ENCODE peak calls at places on chromosomes 11 and 22, in eight cellular contexts. One of them, this sample, is unnamed.

GRCh38 chr22:21759631-21760030 is 24.0 kb upstream of the YPEL1 start:
- DNase-seq in GM12892: no peak
- DNase-seq in CD4-positive, alpha-beta memory T cell: no peak
- DNase-seq in amniotic stem cell: no peak
- DNase-seq in activated T-helper 1 cell treated with anti-CD3 and anti-CD28 coated beads, Interleukin-2, amount 50 U/mL, for 16 hours: no peak
- DNase-seq in psoas muscle: no peak
- DNase-seq in non-pigmented ciliary epithelial cell: no peak
- DNase-seq in stimulated activated CD4-positive, alpha-beta T cell treated with anti-CD3 and anti-CD28 coated beads, TNF-alpha, amount 100 ng/mL, for 4 hours: no peak
- DNase-seq in this sample: no peak

GRCh38 chr11:27477831-27478230 is 5.2 kb upstream of the LGR4 start:
- DNase-seq in activated T-helper 1 cell treated with anti-CD3 and anti-CD28 coated beads, Interleukin-2, amount 50 U/mL, for 16 hours: no peak
- DNase-seq in GM12892: no peak
- DNase-seq in psoas muscle: no peak
- DNase-seq in stimulated activated CD4-positive, alpha-beta T cell treated with anti-CD3 and anti-CD28 coated beads, TNF-alpha, amount 100 ng/mL, for 4 hours: no peak
- DNase-seq in non-pigmented ciliary epithelial cell: no peak
- DNase-seq in CD4-positive, alpha-beta memory T cell: no peak
- DNase-seq in amniotic stem cell: no peak
- DNase-seq in this sample: no peak

GRCh38 chr11:72591785-72592490 is 82.3 kb downstream of the PDE2A start:
- DNase-seq in CD4-positive, alpha-beta memory T cell: peak; percentile 43
- DNase-seq in stimulated activated CD4-positive, alpha-beta T cell treated with anti-CD3 and anti-CD28 coated beads, TNF-alpha, amount 100 ng/mL, for 4 hours: peak; percentile 5
- DNase-seq in GM12892: no peak
- DNase-seq in psoas muscle: no peak
- DNase-seq in non-pigmented ciliary epithelial cell: no peak
- DNase-seq in activated T-helper 1 cell treated with anti-CD3 and anti-CD28 coated beads, Interleukin-2, amount 50 U/mL, for 16 hours: no peak
- DNase-seq in amniotic stem cell: no peak
- DNase-seq in this sample: no peak

GRCh38 chr11:76253416-76253815 is 47.1 kb upstream of the WNT11 start:
- DNase-seq in CD4-positive, alpha-beta memory T cell: no peak
- DNase-seq in non-pigmented ciliary epithelial cell: no peak
- DNase-seq in activated T-helper 1 cell treated with anti-CD3 and anti-CD28 coated beads, Interleukin-2, amount 50 U/mL, for 16 hours: no peak
- DNase-seq in amniotic stem cell: no peak
- DNase-seq in psoas muscle: no peak
- DNase-seq in stimulated activated CD4-positive, alpha-beta T cell treated with anti-CD3 and anti-CD28 coated beads, TNF-alpha, amount 100 ng/mL, for 4 hours: no peak
- DNase-seq in GM12892: no peak
- DNase-seq in this sample: no peak

GRCh38 chr11:12675951-12676711 is 1.9 kb downstream of the TEAD1 start:
- DNase-seq in stimulated activated CD4-positive, alpha-beta T cell treated with anti-CD3 and anti-CD28 coated beads, TNF-alpha, amount 100 ng/mL, for 4 hours: no peak
- DNase-seq in GM12892: no peak
- DNase-seq in amniotic stem cell: no peak
- DNase-seq in CD4-positive, alpha-beta memory T cell: no peak
- DNase-seq in non-pigmented ciliary epithelial cell: no peak
- DNase-seq in psoas muscle: no peak
- DNase-seq in activated T-helper 1 cell treated with anti-CD3 and anti-CD28 coated beads, Interleukin-2, amount 50 U/mL, for 16 hours: no peak
- DNase-seq in this sample: no peak

GRCh38 chr11:100578966-100579365 is 108.1 kb upstream of the ARHGAP42 start:
- DNase-seq in GM12892: no peak
- DNase-seq in activated T-helper 1 cell treated with anti-CD3 and anti-CD28 coated beads, Interleukin-2, amount 50 U/mL, for 16 hours: no peak
- DNase-seq in non-pigmented ciliary epithelial cell: no peak
- DNase-seq in CD4-positive, alpha-beta memory T cell: no peak
- DNase-seq in amniotic stem cell: no peak
- DNase-seq in psoas muscle: no peak
- DNase-seq in stimulated activated CD4-positive, alpha-beta T cell treated with anti-CD3 and anti-CD28 coated beads, TNF-alpha, amount 100 ng/mL, for 4 hours: no peak
- DNase-seq in this sample: no peak

GRCh38 chr22:17980013-17980510 is 44.3 kb downstream of the MICAL3 start:
- DNase-seq in activated T-helper 1 cell treated with anti-CD3 and anti-CD28 coated beads, Interleukin-2, amount 50 U/mL, for 16 hours: no peak
- DNase-seq in amniotic stem cell: no peak
- DNase-seq in stimulated activated CD4-positive, alpha-beta T cell treated with anti-CD3 and anti-CD28 coated beads, TNF-alpha, amount 100 ng/mL, for 4 hours: no peak
- DNase-seq in CD4-positive, alpha-beta memory T cell: no peak
- DNase-seq in psoas muscle: no peak
- DNase-seq in GM12892: no peak
- DNase-seq in non-pigmented ciliary epithelial cell: no peak
- DNase-seq in this sample: no peak

GRCh38 chr11:86035164-86035563 is 33.7 kb downstream of the PICALM start:
- DNase-seq in CD4-positive, alpha-beta memory T cell: no peak
- DNase-seq in amniotic stem cell: no peak
- DNase-seq in psoas muscle: peak; percentile 57
- DNase-seq in stimulated activated CD4-positive, alpha-beta T cell treated with anti-CD3 and anti-CD28 coated beads, TNF-alpha, amount 100 ng/mL, for 4 hours: no peak
- DNase-seq in activated T-helper 1 cell treated with anti-CD3 and anti-CD28 coated beads, Interleukin-2, amount 50 U/mL, for 16 hours: no peak
- DNase-seq in GM12892: no peak
- DNase-seq in non-pigmented ciliary epithelial cell: no peak
- DNase-seq in this sample: no peak

GRCh38 chr11:34433899-34434298 is 4.8 kb upstream of the CAT start:
- DNase-seq in amniotic stem cell: no peak
- DNase-seq in GM12892: no peak
- DNase-seq in activated T-helper 1 cell treated with anti-CD3 and anti-CD28 coated beads, Interleukin-2, amount 50 U/mL, for 16 hours: no peak
- DNase-seq in CD4-positive, alpha-beta memory T cell: no peak
- DNase-seq in stimulated activated CD4-positive, alpha-beta T cell treated with anti-CD3 and anti-CD28 coated beads, TNF-alpha, amount 100 ng/mL, for 4 hours: no peak
- DNase-seq in non-pigmented ciliary epithelial cell: no peak
- DNase-seq in psoas muscle: no peak
- DNase-seq in this sample: no peak

GRCh38 chr11:60981515-60981914 is 10.0 kb downstream of the CD6 start:
- DNase-seq in GM12892: no peak
- DNase-seq in CD4-positive, alpha-beta memory T cell: no peak
- DNase-seq in stimulated activated CD4-positive, alpha-beta T cell treated with anti-CD3 and anti-CD28 coated beads, TNF-alpha, amount 100 ng/mL, for 4 hours: no peak
- DNase-seq in psoas muscle: no peak
- DNase-seq in non-pigmented ciliary epithelial cell: no peak
- DNase-seq in amniotic stem cell: no peak
- DNase-seq in activated T-helper 1 cell treated with anti-CD3 and anti-CD28 coated beads, Interleukin-2, amount 50 U/mL, for 16 hours: no peak
- DNase-seq in this sample: no peak

GRCh38 chr11:59551651-59552521 is 40.5 kb downstream of the OR4D9 start:
- DNase-seq in non-pigmented ciliary epithelial cell: no peak
- DNase-seq in activated T-helper 1 cell treated with anti-CD3 and anti-CD28 coated beads, Interleukin-2, amount 50 U/mL, for 16 hours: no peak
- DNase-seq in amniotic stem cell: peak; percentile 55
- DNase-seq in psoas muscle: no peak
- DNase-seq in stimulated activated CD4-positive, alpha-beta T cell treated with anti-CD3 and anti-CD28 coated beads, TNF-alpha, amount 100 ng/mL, for 4 hours: no peak
- DNase-seq in CD4-positive, alpha-beta memory T cell: no peak
- DNase-seq in GM12892: no peak
- DNase-seq in this sample: peak; percentile 36

GRCh38 chr11:117815262-117815803 is 9.2 kb downstream of the FXYD2 start:
- DNase-seq in non-pigmented ciliary epithelial cell: no peak
- DNase-seq in GM12892: peak; percentile 56
- DNase-seq in stimulated activated CD4-positive, alpha-beta T cell treated with anti-CD3 and anti-CD28 coated beads, TNF-alpha, amount 100 ng/mL, for 4 hours: peak; percentile 62
- DNase-seq in CD4-positive, alpha-beta memory T cell: peak; percentile 74
- DNase-seq in psoas muscle: peak; percentile 51
- DNase-seq in amniotic stem cell: no peak
- DNase-seq in activated T-helper 1 cell treated with anti-CD3 and anti-CD28 coated beads, Interleukin-2, amount 50 U/mL, for 16 hours: peak; percentile 46
- DNase-seq in this sample: no peak

GRCh38 chr11:69403556-69404215 is 77.8 kb upstream of the LINC01488 start:
- DNase-seq in non-pigmented ciliary epithelial cell: no peak
- DNase-seq in GM12892: no peak
- DNase-seq in amniotic stem cell: no peak
- DNase-seq in psoas muscle: no peak
- DNase-seq in stimulated activated CD4-positive, alpha-beta T cell treated with anti-CD3 and anti-CD28 coated beads, TNF-alpha, amount 100 ng/mL, for 4 hours: no peak
- DNase-seq in CD4-positive, alpha-beta memory T cell: no peak
- DNase-seq in activated T-helper 1 cell treated with anti-CD3 and anti-CD28 coated beads, Interleukin-2, amount 50 U/mL, for 16 hours: no peak
- DNase-seq in this sample: no peak

GRCh38 chr11:128039140-128040021 is 548.0 kb downstream of the ETS1 start:
- DNase-seq in CD4-positive, alpha-beta memory T cell: peak; percentile 79
- DNase-seq in GM12892: no peak
- DNase-seq in non-pigmented ciliary epithelial cell: no peak
- DNase-seq in activated T-helper 1 cell treated with anti-CD3 and anti-CD28 coated beads, Interleukin-2, amount 50 U/mL, for 16 hours: peak; percentile 46
- DNase-seq in psoas muscle: peak; percentile 72
- DNase-seq in amniotic stem cell: peak; percentile 47
- DNase-seq in stimulated activated CD4-positive, alpha-beta T cell treated with anti-CD3 and anti-CD28 coated beads, TNF-alpha, amount 100 ng/mL, for 4 hours: peak; percentile 68
- DNase-seq in this sample: no peak

GRCh38 chr11:71310184-71310583 is 57.8 kb upstream of the SHANK2 start:
- DNase-seq in non-pigmented ciliary epithelial cell: no peak
- DNase-seq in GM12892: no peak
- DNase-seq in amniotic stem cell: no peak
- DNase-seq in stimulated activated CD4-positive, alpha-beta T cell treated with anti-CD3 and anti-CD28 coated beads, TNF-alpha, amount 100 ng/mL, for 4 hours: no peak
- DNase-seq in activated T-helper 1 cell treated with anti-CD3 and anti-CD28 coated beads, Interleukin-2, amount 50 U/mL, for 16 hours: no peak
- DNase-seq in CD4-positive, alpha-beta memory T cell: no peak
- DNase-seq in psoas muscle: no peak
- DNase-seq in this sample: no peak

GRCh38 chr11:61028135-61028729 is 56.8 kb downstream of the CD6 start:
- DNase-seq in non-pigmented ciliary epithelial cell: no peak
- DNase-seq in GM12892: no peak
- DNase-seq in stimulated activated CD4-positive, alpha-beta T cell treated with anti-CD3 and anti-CD28 coated beads, TNF-alpha, amount 100 ng/mL, for 4 hours: peak; percentile 71
- DNase-seq in psoas muscle: no peak
- DNase-seq in activated T-helper 1 cell treated with anti-CD3 and anti-CD28 coated beads, Interleukin-2, amount 50 U/mL, for 16 hours: peak; percentile 55
- DNase-seq in amniotic stem cell: no peak
- DNase-seq in CD4-positive, alpha-beta memory T cell: no peak
- DNase-seq in this sample: no peak

GRCh38 chr22:35882226-35883027 is 146.2 kb downstream of the RBFOX2 start:
- DNase-seq in stimulated activated CD4-positive, alpha-beta T cell treated with anti-CD3 and anti-CD28 coated beads, TNF-alpha, amount 100 ng/mL, for 4 hours: no peak
- DNase-seq in activated T-helper 1 cell treated with anti-CD3 and anti-CD28 coated beads, Interleukin-2, amount 50 U/mL, for 16 hours: no peak
- DNase-seq in psoas muscle: no peak
- DNase-seq in CD4-positive, alpha-beta memory T cell: no peak
- DNase-seq in non-pigmented ciliary epithelial cell: no peak
- DNase-seq in amniotic stem cell: no peak
- DNase-seq in GM12892: no peak
- DNase-seq in this sample: no peak